ENCODE peak calls at places on chromosomes 1 and 21, in nine cellular contexts. M is activated naive CD4-positive, alpha-beta T cell treated with anti-CD3 and anti-CD28 coated beads for 36 hours; H is memory B cell; A is brain microvascular endothelial cell; G is activated T-helper 1 cell treated with anti-CD3 and anti-CD28 coated beads, Interleukin-12 subunit alpha, Interleukin-12 subunit beta, Interleukin-2, Interleukin-4 antibody, amounts not matched to agents 30 ng/mL and 10 ng/mL and 1 ng/mL, durations not matched to agents 14 hours and 24 hours and 36 hours; K is thoracic aorta; Y is DMS 273 treated with DMSO at 0.1 percent for 48 hours; N is neural crest cell; J is activated CD4-positive, alpha-beta T cell treated with anti-CD3 and anti-CD28 coated beads for 36 hours. I is an unnamed sample.
A peak's percentile ranks its signal among the peaks of the same experiment; 100 is the strongest.

GRCh38 chr1:231236131-231236571 is 4.9 kb upstream of the GNPAT start:
- DNase-seq in M (no peak), H (no peak), A (no peak), G (no peak), K (no peak), Y (no peak), N (no peak), J (no peak), I (no peak)

GRCh38 chr1:23593556-23594148 is 34.4 kb upstream of the ID3 start:
- DNase-seq in M (peak; percentile 58), H (no peak), A (no peak), G (no peak), K (no peak), Y (peak; percentile 42), N (no peak), J (peak; percentile 55), I (no peak)

GRCh38 chr1:85343213-85343611 is 66.8 kb upstream of the BCL10 start:
- DNase-seq in M (no peak), H (no peak), A (no peak), G (no peak), K (no peak), Y (no peak), N (no peak), J (no peak), I (no peak)

GRCh38 chr21:45517249-45518065 is 24.8 kb downstream of the SLC19A1 start:
- DNase-seq in M (peak; percentile 42), H (no peak), A (no peak), G (peak; percentile 21), K (no peak), Y (no peak), N (no peak), J (peak; percentile 39), I (no peak)

GRCh38 chr1:229430761-229431269 is 3.1 kb downstream of the ACTA1 start:
- DNase-seq in M (peak; percentile 67), H (no peak), A (peak; percentile 30), G (no peak), K (no peak), Y (no peak), N (peak; percentile 75), J (peak; percentile 73), I (peak; percentile 43)

GRCh38 chr1:158527190-158527815 is 26.9 kb downstream of the OR6Y1 start:
- DNase-seq in M (no peak), H (no peak), A (no peak), G (no peak), K (no peak), Y (no peak), N (no peak), J (no peak), I (no peak)

GRCh38 chr1:201020647-201021332 is 2.7 kb downstream of the KIF21B start:
- DNase-seq in M (peak; percentile 67), H (no peak), A (no peak), G (no peak), K (no peak), Y (peak; percentile 27), N (no peak), J (peak; percentile 75), I (peak; percentile 74)

GRCh38 chr1:33094486-33094885 is 13.5 kb downstream of the AZIN2 start:
- DNase-seq in M (no peak), H (no peak), A (no peak), G (no peak), K (no peak), Y (no peak), N (no peak), J (no peak), I (no peak)

GRCh38 chr1:57683037-57683928 is 259.4 kb upstream of the DAB1 start:
- DNase-seq in M (no peak), H (no peak), A (no peak), G (no peak), K (no peak), Y (no peak), N (no peak), J (no peak), I (no peak)

GRCh38 chr1:111733183-111733995 is 5.8 kb downstream of the INKA2 start:
- DNase-seq in M (peak; percentile 16), H (no peak), A (peak; percentile 76), G (no peak), K (no peak), Y (peak; percentile 46), N (no peak), J (no peak), I (no peak)

GRCh38 chr1:198523183-198523942 is 17.1 kb downstream of the ATP6V1G3 start:
- DNase-seq in M (peak; percentile 42), H (no peak), A (no peak), G (no peak), K (no peak), Y (no peak), N (no peak), J (peak; percentile 12), I (no peak)

GRCh38 chr1:55352801-55353180 is 137.6 kb upstream of the USP24 start:
- DNase-seq in M (no peak), H (no peak), A (no peak), G (no peak), K (no peak), Y (no peak), N (no peak), J (no peak), I (no peak)

GRCh38 chr1:93907718-93908117 is 1.5 kb downstream of the GCLM start:
- DNase-seq in M (no peak), H (no peak), A (peak; percentile 21), G (no peak), K (no peak), Y (peak; percentile 56), N (no peak), J (no peak), I (no peak)

GRCh38 chr21:28224191-28224755 is 768.4 kb downstream of the LTN1 start:
- DNase-seq in M (no peak), H (no peak), A (no peak), G (no peak), K (no peak), Y (no peak), N (no peak), J (no peak), I (no peak)

GRCh38 chr1:179879797-179880196 is 2.2 kb upstream of the TOR1AIP2 start:
- DNase-seq in M (no peak), H (no peak), A (no peak), G (no peak), K (no peak), Y (no peak), N (no peak), J (no peak), I (no peak)

GRCh38 chr1:47738560-47739182 is 258.5 kb downstream of the TRABD2B start:
- DNase-seq in M (no peak), H (no peak), A (no peak), G (no peak), K (no peak), Y (no peak), N (peak; percentile 74), J (peak; percentile 22), I (peak; percentile 59)

GRCh38 chr21:39037807-39038405 is 145.3 kb downstream of the PSMG1 start:
- DNase-seq in M (peak; percentile 9), H (no peak), A (no peak), G (no peak), K (no peak), Y (no peak), N (no peak), J (peak; percentile 16), I (no peak)

GRCh38 chr1:112515311-112516009 is 6.7 kb downstream of the WNT2B start:
- DNase-seq in M (no peak), H (no peak), A (peak; percentile 46), G (no peak), K (no peak), Y (no peak), N (peak; percentile 23), J (no peak), I (no peak)

GRCh38 chr1:37764888-37765441 is at the start of gene EPHA10:
- DNase-seq in M (no peak), H (no peak), A (no peak), G (no peak), K (no peak), Y (peak; percentile 27), N (peak; percentile 35), J (no peak), I (peak; percentile 81)

GRCh38 chr1:233113009-233113712 is 162.8 kb downstream of the NTPCR start:
- DNase-seq in M (peak; percentile 32), H (no peak), A (peak; percentile 99), G (peak; percentile 52), K (peak; percentile 30), Y (peak; percentile 20), N (no peak), J (peak; percentile 67), I (no peak)

GRCh38 chr1:224168859-224169380 is 14.1 kb upstream of the DEGS1 start:
- DNase-seq in M (peak; percentile 60), H (no peak), A (peak; percentile 91), G (peak; percentile 59), K (no peak), Y (no peak), N (no peak), J (peak; percentile 29), I (no peak)

GRCh38 chr1:54743416-54743815 is 20.9 kb downstream of the PARS2 start:
- DNase-seq in M (no peak), H (no peak), A (no peak), G (no peak), K (no peak), Y (no peak), N (no peak), J (no peak), I (no peak)

GRCh38 chr1:223504741-223505140 is 111.5 kb downstream of the CCDC185 start:
- DNase-seq in M (no peak), H (no peak), A (peak; percentile 20), G (no peak), K (no peak), Y (no peak), N (no peak), J (no peak), I (no peak)

GRCh38 chr1:177517556-177517955 is 346.8 kb downstream of the BRINP2 start:
- DNase-seq in M (no peak), H (no peak), A (peak; percentile 10), G (no peak), K (no peak), Y (no peak), N (no peak), J (no peak), I (no peak)

GRCh38 chr1:164310166-164310565 is 248.8 kb upstream of the PBX1 start:
- DNase-seq in M (no peak), H (no peak), A (peak; percentile 18), G (no peak), K (no peak), Y (no peak), N (no peak), J (no peak), I (no peak)

I was measured in D341Med.